ENCODE peak calls at places on chromosome 6, in eight cellular contexts. One of them, this sample, is unnamed. For H3K4me1 and H3K27me3, the result is how much of the 10 kb centered on the place peaks cover.

GRCh38 chr6:89082439-89082838 is 1.9 kb downstream of the PNRC1 start:
- DNase-seq in PC-9: no peak
- DNase-seq in endodermal cell: no peak
- DNase-seq in HCT116: no peak
- DNase-seq in transverse colon: no peak
- DNase-seq in adrenal gland: no peak
- DNase-seq in breast epithelium: no peak
- DNase-seq in neural progenitor cell: no peak
- DNase-seq in this sample: no peak

GRCh38 chr6:169766232-169766631 is 14.8 kb downstream of the ERMARD start:
- DNase-seq in PC-9: no peak
- DNase-seq in endodermal cell: no peak
- DNase-seq in HCT116: no peak
- DNase-seq in transverse colon: no peak
- DNase-seq in adrenal gland: no peak
- DNase-seq in breast epithelium: no peak
- DNase-seq in neural progenitor cell: no peak
- DNase-seq in this sample: no peak

GRCh38 chr6:14283600-14284235 is 166.1 kb downstream of the CD83 start:
- DNase-seq in PC-9: no peak
- DNase-seq in endodermal cell: peak
- DNase-seq in HCT116: no peak
- DNase-seq in transverse colon: no peak
- DNase-seq in adrenal gland: no peak
- DNase-seq in breast epithelium: no peak
- DNase-seq in neural progenitor cell: peak
- DNase-seq in this sample: no peak

GRCh38 chr6:69795469-69796080 is 1.2 kb downstream of the LMBRD1 start:
- DNase-seq in PC-9: no peak
- DNase-seq in endodermal cell: no peak
- DNase-seq in HCT116: no peak
- DNase-seq in transverse colon: no peak
- DNase-seq in adrenal gland: no peak
- DNase-seq in breast epithelium: no peak
- DNase-seq in neural progenitor cell: no peak
- DNase-seq in this sample: no peak

GRCh38 chr6:44737829-44738528 is 350.5 kb downstream of the CDC5L start:
- DNase-seq in PC-9: no peak
- DNase-seq in endodermal cell: no peak
- DNase-seq in HCT116: no peak
- DNase-seq in transverse colon: no peak
- DNase-seq in adrenal gland: no peak
- DNase-seq in breast epithelium: no peak
- DNase-seq in neural progenitor cell: no peak
- DNase-seq in this sample: no peak

GRCh38 chr6:163443985-163444553 is 29.6 kb downstream of the QKI start:
- DNase-seq in PC-9: no peak
- DNase-seq in endodermal cell: no peak
- DNase-seq in HCT116: no peak
- DNase-seq in transverse colon: no peak
- DNase-seq in adrenal gland: no peak
- DNase-seq in breast epithelium: no peak
- DNase-seq in neural progenitor cell: peak
- DNase-seq in this sample: no peak

GRCh38 chr6:69487688-69488087 is 309.1 kb downstream of the LMBRD1 start:
- DNase-seq in PC-9: no peak
- DNase-seq in endodermal cell: no peak
- DNase-seq in HCT116: no peak
- DNase-seq in transverse colon: no peak
- DNase-seq in adrenal gland: no peak
- DNase-seq in breast epithelium: no peak
- DNase-seq in neural progenitor cell: peak
- DNase-seq in this sample: no peak

GRCh38 chr6:31462964-31463940 is 34.7 kb upstream of the MICB start:
- DNase-seq in PC-9: peak
- DNase-seq in endodermal cell: peak
- DNase-seq in HCT116: peak
- DNase-seq in transverse colon: peak
- DNase-seq in adrenal gland: peak
- DNase-seq in breast epithelium: peak
- DNase-seq in neural progenitor cell: peak
- DNase-seq in this sample: peak

GRCh38 chr6:149248688-149249369 is 68.7 kb upstream of the TAB2 start:
- DNase-seq in PC-9: no peak
- DNase-seq in endodermal cell: no peak
- DNase-seq in HCT116: peak
- DNase-seq in transverse colon: peak
- DNase-seq in adrenal gland: no peak
- DNase-seq in breast epithelium: no peak
- DNase-seq in neural progenitor cell: no peak
- DNase-seq in this sample: no peak

GRCh38 chr6:52574709-52575489 is 2.0 kb downstream of the TRAM2 start:
- DNase-seq in PC-9: no peak
- DNase-seq in endodermal cell: no peak
- DNase-seq in HCT116: no peak
- DNase-seq in transverse colon: peak
- DNase-seq in adrenal gland: no peak
- DNase-seq in breast epithelium: no peak
- DNase-seq in neural progenitor cell: no peak
- DNase-seq in this sample: no peak

GRCh38 chr6:158564243-158565121 is 4.6 kb downstream of the TMEM181 start:
- DNase-seq in PC-9: no peak
- DNase-seq in endodermal cell: no peak
- DNase-seq in HCT116: no peak
- DNase-seq in transverse colon: peak
- DNase-seq in adrenal gland: no peak
- DNase-seq in breast epithelium: peak
- DNase-seq in neural progenitor cell: no peak
- DNase-seq in this sample: no peak

GRCh38 chr6:21666200-21666671 is 72.7 kb downstream of the SOX4 start:
- DNase-seq in PC-9: no peak
- DNase-seq in endodermal cell: peak
- DNase-seq in HCT116: no peak
- DNase-seq in transverse colon: peak
- DNase-seq in adrenal gland: no peak
- DNase-seq in breast epithelium: peak
- DNase-seq in neural progenitor cell: peak
- DNase-seq in this sample: no peak

DNA sequence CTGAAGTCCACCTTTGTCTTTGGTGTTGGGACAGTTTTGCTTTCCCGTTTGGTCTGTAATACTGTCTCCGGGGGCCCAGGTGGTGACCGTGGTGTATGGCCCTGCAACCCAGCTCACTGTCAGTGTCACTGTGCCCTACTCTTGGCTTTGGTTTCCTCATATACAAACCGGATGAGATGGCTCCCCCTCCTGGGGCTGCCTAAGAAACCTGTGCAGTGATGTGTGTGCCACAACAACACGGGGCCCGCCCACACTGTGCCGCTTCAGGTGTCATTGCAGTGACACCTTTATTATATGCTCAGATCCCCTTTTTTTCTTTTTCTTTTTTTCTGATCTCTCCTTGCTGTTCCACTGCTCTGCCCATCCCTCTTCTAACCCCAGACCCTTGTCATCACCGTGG is 73.9 kb downstream of the RAMACL start:
- DNase-seq in PC-9: no peak
- DNase-seq in endodermal cell: no peak
- DNase-seq in HCT116: peak
- DNase-seq in transverse colon: peak
- DNase-seq in adrenal gland: no peak
- DNase-seq in breast epithelium: no peak
- DNase-seq in neural progenitor cell: no peak
- DNase-seq in this sample: no peak
- TF ChIP-seq CTCF in PC-9: no peak
- TF ChIP-seq CTCF in endodermal cell: peak
- TF ChIP-seq CTCF in HCT116: peak
- TF ChIP-seq CTCF in transverse colon: no peak
- TF ChIP-seq CTCF in adrenal gland: no peak
- TF ChIP-seq CTCF in breast epithelium: no peak
- TF ChIP-seq CTCF in neural progenitor cell: no peak
- TF ChIP-seq CTCF in this sample: peak

GRCh38 chr6:46271107-46271506 is 100.3 kb upstream of the ENPP5 start:
- DNase-seq in PC-9: no peak
- DNase-seq in endodermal cell: no peak
- DNase-seq in HCT116: no peak
- DNase-seq in transverse colon: no peak
- DNase-seq in adrenal gland: no peak
- DNase-seq in breast epithelium: no peak
- DNase-seq in neural progenitor cell: no peak
- DNase-seq in this sample: no peak

GRCh38 chr6:46273911-46274310 is 103.1 kb upstream of the ENPP5 start:
- DNase-seq in PC-9: no peak
- DNase-seq in endodermal cell: no peak
- DNase-seq in HCT116: no peak
- DNase-seq in transverse colon: no peak
- DNase-seq in adrenal gland: no peak
- DNase-seq in breast epithelium: no peak
- DNase-seq in neural progenitor cell: no peak
- DNase-seq in this sample: no peak

GRCh38 chr6:46269447-46270229 is 98.9 kb upstream of the ENPP5 start:
- DNase-seq in PC-9: no peak
- DNase-seq in endodermal cell: no peak
- DNase-seq in HCT116: no peak
- DNase-seq in transverse colon: no peak
- DNase-seq in adrenal gland: no peak
- DNase-seq in breast epithelium: no peak
- DNase-seq in neural progenitor cell: no peak
- DNase-seq in this sample: no peak

GRCh38 chr6:46274502-46274901 is 103.7 kb upstream of the ENPP5 start:
- DNase-seq in PC-9: no peak
- DNase-seq in endodermal cell: no peak
- DNase-seq in HCT116: no peak
- DNase-seq in transverse colon: no peak
- DNase-seq in adrenal gland: no peak
- DNase-seq in breast epithelium: no peak
- DNase-seq in neural progenitor cell: no peak
- DNase-seq in this sample: no peak

DNA sequence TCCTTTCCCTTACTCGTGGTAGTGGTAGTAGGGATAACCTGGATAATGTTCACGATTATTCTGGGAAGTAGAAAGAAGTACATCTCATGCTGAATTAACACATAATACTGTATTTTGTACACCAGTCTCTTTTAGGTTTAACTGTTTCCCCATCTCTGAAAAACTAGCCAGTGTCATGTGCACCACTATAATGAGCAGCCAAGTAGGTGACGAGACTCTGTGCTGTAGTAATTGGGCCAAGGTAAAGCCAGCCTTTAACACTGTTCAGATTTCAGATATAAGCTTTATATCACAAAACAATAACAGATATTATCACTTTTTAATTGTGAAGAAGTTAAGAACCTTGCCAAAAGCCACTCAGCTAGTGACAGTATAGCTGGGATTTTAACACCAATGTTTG is 100.9 kb upstream of the ENPP5 start:
- DNase-seq in PC-9: no peak
- DNase-seq in endodermal cell: no peak
- DNase-seq in HCT116: no peak
- DNase-seq in transverse colon: no peak
- DNase-seq in adrenal gland: no peak
- DNase-seq in breast epithelium: no peak
- DNase-seq in neural progenitor cell: no peak
- DNase-seq in this sample: no peak
- H3K4me1 ChIP-seq in PC-9: under half
- H3K4me1 ChIP-seq in endodermal cell: under half
- H3K4me1 ChIP-seq in HCT116: under half
- H3K4me1 ChIP-seq in transverse colon: under half
- H3K4me1 ChIP-seq in adrenal gland: under half
- H3K4me1 ChIP-seq in breast epithelium: under half
- H3K4me1 ChIP-seq in neural progenitor cell: under half
- H3K4me1 ChIP-seq in this sample: under half

GRCh38 chr6:1619106-1619665 is 9.5 kb downstream of the FOXC1 start:
- DNase-seq in PC-9: no peak
- DNase-seq in endodermal cell: peak
- DNase-seq in HCT116: no peak
- DNase-seq in transverse colon: no peak
- DNase-seq in adrenal gland: no peak
- DNase-seq in breast epithelium: no peak
- DNase-seq in neural progenitor cell: no peak
- DNase-seq in this sample: no peak

GRCh38 chr6:1619666-1620503 is 10.2 kb downstream of the FOXC1 start:
- DNase-seq in PC-9: no peak
- DNase-seq in endodermal cell: peak
- DNase-seq in HCT116: no peak
- DNase-seq in transverse colon: no peak
- DNase-seq in adrenal gland: no peak
- DNase-seq in breast epithelium: no peak
- DNase-seq in neural progenitor cell: peak
- DNase-seq in this sample: no peak

GRCh38 chr6:1617466-1618304 is 8.0 kb downstream of the FOXC1 start:
- DNase-seq in PC-9: no peak
- DNase-seq in endodermal cell: peak
- DNase-seq in HCT116: no peak
- DNase-seq in transverse colon: no peak
- DNase-seq in adrenal gland: no peak
- DNase-seq in breast epithelium: no peak
- DNase-seq in neural progenitor cell: peak
- DNase-seq in this sample: no peak

GRCh38 chr6:1616556-1617463 is 7.1 kb downstream of the FOXC1 start:
- DNase-seq in PC-9: no peak
- DNase-seq in endodermal cell: peak
- DNase-seq in HCT116: no peak
- DNase-seq in transverse colon: no peak
- DNase-seq in adrenal gland: no peak
- DNase-seq in breast epithelium: no peak
- DNase-seq in neural progenitor cell: peak
- DNase-seq in this sample: no peak

DNA sequence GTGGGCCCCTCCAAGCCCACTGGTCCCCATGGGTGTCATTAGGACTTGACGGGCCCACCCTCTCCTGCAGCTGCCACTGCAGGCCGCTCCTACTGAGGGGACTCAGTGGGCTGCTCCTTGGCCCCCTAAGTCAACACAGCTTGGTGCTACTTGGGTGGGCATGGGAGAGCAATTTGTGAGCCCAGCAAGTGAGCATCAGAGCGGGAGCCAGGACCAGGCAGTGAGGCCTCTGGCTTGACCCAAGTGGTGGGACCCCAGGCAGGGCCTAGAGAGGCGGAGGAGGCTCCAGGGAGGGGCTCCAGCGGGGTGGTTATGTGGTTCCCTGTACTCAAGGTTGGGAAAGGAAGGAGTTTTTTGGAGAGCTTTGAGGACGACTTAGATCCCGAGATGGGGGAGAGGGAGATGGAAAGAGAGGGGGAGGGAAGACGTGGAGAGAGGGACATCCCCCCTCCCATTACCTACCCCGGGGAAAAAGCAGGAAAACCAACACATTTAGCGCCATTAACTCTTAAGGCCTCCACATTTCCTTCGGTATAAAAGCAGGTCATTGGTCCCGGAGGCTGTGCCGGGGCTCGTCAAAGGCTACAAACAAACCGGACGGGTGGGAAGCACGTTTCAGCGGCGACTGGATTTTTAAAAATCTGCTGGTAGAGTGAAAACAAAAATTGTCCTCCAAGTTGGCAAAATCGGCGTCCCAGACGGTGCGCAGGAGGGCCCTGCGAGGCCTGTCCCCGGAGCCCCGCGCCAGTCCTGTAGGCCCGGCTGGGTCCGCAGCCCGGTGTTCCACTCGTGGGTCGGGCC is 8.8 kb downstream of the FOXC1 start:
- DNase-seq in PC-9: no peak
- DNase-seq in endodermal cell: peak
- DNase-seq in HCT116: no peak
- DNase-seq in transverse colon: no peak
- DNase-seq in adrenal gland: no peak
- DNase-seq in breast epithelium: no peak
- DNase-seq in neural progenitor cell: peak
- DNase-seq in this sample: no peak
- H3K27me3 ChIP-seq in PC-9: under half
- H3K27me3 ChIP-seq in endodermal cell: half or more
- H3K27me3 ChIP-seq in HCT116: under half
- H3K27me3 ChIP-seq in transverse colon: half or more
- H3K27me3 ChIP-seq in adrenal gland: under half
- H3K27me3 ChIP-seq in breast epithelium: under half
- H3K27me3 ChIP-seq in neural progenitor cell: half or more
- H3K27me3 ChIP-seq in this sample: under half

GRCh38 chr6:87029711-87030314 is 65.1 kb downstream of the CGA start:
- DNase-seq in PC-9: no peak
- DNase-seq in endodermal cell: no peak
- DNase-seq in HCT116: peak
- DNase-seq in transverse colon: no peak
- DNase-seq in adrenal gland: no peak
- DNase-seq in breast epithelium: no peak
- DNase-seq in neural progenitor cell: peak
- DNase-seq in this sample: peak
- TF ChIP-seq CTCF in PC-9: peak
- TF ChIP-seq CTCF in endodermal cell: peak
- TF ChIP-seq CTCF in HCT116: peak
- TF ChIP-seq CTCF in transverse colon: peak
- TF ChIP-seq CTCF in adrenal gland: peak
- TF ChIP-seq CTCF in breast epithelium: no peak
- TF ChIP-seq CTCF in neural progenitor cell: peak
- TF ChIP-seq CTCF in this sample: peak

This sample was measured in BE2C.